ENCODE peak calls at places on chromosomes 6 and 20, in seven cellular contexts. One of them, this sample, is unnamed.

GRCh38 chr20:62792182-62792939 is 3.9 kb upstream of the MRGBP start:
- DNase-seq in colonic mucosa: no peak
- DNase-seq in uterus: no peak
- DNase-seq in choroid plexus epithelial cell: peak
- DNase-seq in coronary artery: no peak
- DNase-seq in A549: no peak
- DNase-seq in AG09319: no peak
- DNase-seq in this sample: no peak

GRCh38 chr6:168157272-168158007 is 78.4 kb upstream of the FRMD1 start:
- DNase-seq in colonic mucosa: peak
- DNase-seq in uterus: peak
- DNase-seq in choroid plexus epithelial cell: peak
- DNase-seq in coronary artery: no peak
- DNase-seq in A549: peak
- DNase-seq in AG09319: no peak
- DNase-seq in this sample: peak

GRCh38 chr6:31493875-31494694 is 3.9 kb upstream of the MICB start:
- DNase-seq in colonic mucosa: peak
- DNase-seq in uterus: peak
- DNase-seq in choroid plexus epithelial cell: peak
- DNase-seq in coronary artery: peak
- DNase-seq in A549: peak
- DNase-seq in AG09319: no peak
- DNase-seq in this sample: peak

GRCh38 chr6:27133281-27134227 is 113.9 kb upstream of the PRSS16 start:
- DNase-seq in colonic mucosa: peak
- DNase-seq in uterus: no peak
- DNase-seq in choroid plexus epithelial cell: peak
- DNase-seq in coronary artery: peak
- DNase-seq in A549: peak
- DNase-seq in AG09319: no peak
- DNase-seq in this sample: peak

GRCh38 chr6:111358454-111358853 is 124.6 kb downstream of the REV3L start:
- DNase-seq in colonic mucosa: no peak
- DNase-seq in uterus: no peak
- DNase-seq in choroid plexus epithelial cell: no peak
- DNase-seq in coronary artery: no peak
- DNase-seq in A549: no peak
- DNase-seq in AG09319: no peak
- DNase-seq in this sample: no peak

GRCh38 chr6:114096553-114097172 is 125.7 kb upstream of the HDAC2 start:
- DNase-seq in colonic mucosa: no peak
- DNase-seq in uterus: no peak
- DNase-seq in choroid plexus epithelial cell: peak
- DNase-seq in coronary artery: no peak
- DNase-seq in A549: peak
- DNase-seq in AG09319: no peak
- DNase-seq in this sample: peak

GRCh38 chr20:5171074-5171789 is 44.4 kb downstream of the CDS2 start:
- DNase-seq in colonic mucosa: no peak
- DNase-seq in uterus: peak
- DNase-seq in choroid plexus epithelial cell: peak
- DNase-seq in coronary artery: peak
- DNase-seq in A549: no peak
- DNase-seq in AG09319: no peak
- DNase-seq in this sample: no peak

GRCh38 chr20:34771680-34772081 is 53.8 kb downstream of the NCOA6 start:
- DNase-seq in colonic mucosa: no peak
- DNase-seq in uterus: no peak
- DNase-seq in choroid plexus epithelial cell: peak
- DNase-seq in coronary artery: no peak
- DNase-seq in A549: no peak
- DNase-seq in AG09319: peak
- DNase-seq in this sample: peak

GRCh38 chr6:1574895-1575212 is 34.9 kb upstream of the FOXC1 start:
- DNase-seq in colonic mucosa: no peak
- DNase-seq in uterus: no peak
- DNase-seq in choroid plexus epithelial cell: no peak
- DNase-seq in coronary artery: no peak
- DNase-seq in A549: no peak
- DNase-seq in AG09319: no peak
- DNase-seq in this sample: no peak

GRCh38 chr20:53763707-53764415 is 170.2 kb upstream of the ZNF217 start:
- DNase-seq in colonic mucosa: peak
- DNase-seq in uterus: no peak
- DNase-seq in choroid plexus epithelial cell: peak
- DNase-seq in coronary artery: no peak
- DNase-seq in A549: peak
- DNase-seq in AG09319: no peak
- DNase-seq in this sample: no peak

GRCh38 chr6:158251565-158251964 is 60.7 kb upstream of the TULP4 start:
- DNase-seq in colonic mucosa: no peak
- DNase-seq in uterus: no peak
- DNase-seq in choroid plexus epithelial cell: no peak
- DNase-seq in coronary artery: no peak
- DNase-seq in A549: no peak
- DNase-seq in AG09319: no peak
- DNase-seq in this sample: no peak

GRCh38 chr6:79713701-79714322 is 82.7 kb downstream of the SH3BGRL2 start:
- DNase-seq in colonic mucosa: peak
- DNase-seq in uterus: peak
- DNase-seq in choroid plexus epithelial cell: peak
- DNase-seq in coronary artery: no peak
- DNase-seq in A549: peak
- DNase-seq in AG09319: no peak
- DNase-seq in this sample: peak

GRCh38 chr6:21100959-21101358 is 492.6 kb upstream of the SOX4 start:
- DNase-seq in colonic mucosa: no peak
- DNase-seq in uterus: no peak
- DNase-seq in choroid plexus epithelial cell: no peak
- DNase-seq in coronary artery: no peak
- DNase-seq in A549: no peak
- DNase-seq in AG09319: no peak
- DNase-seq in this sample: no peak

GRCh38 chr6:292506-293184 is 358 bp downstream of the DUSP22 start:
- DNase-seq in colonic mucosa: peak
- DNase-seq in uterus: peak
- DNase-seq in choroid plexus epithelial cell: peak
- DNase-seq in coronary artery: peak
- DNase-seq in A549: peak
- DNase-seq in AG09319: no peak
- DNase-seq in this sample: peak

GRCh38 chr20:56928007-56928406 is 298.9 kb downstream of the TFAP2C start:
- DNase-seq in colonic mucosa: no peak
- DNase-seq in uterus: no peak
- DNase-seq in choroid plexus epithelial cell: no peak
- DNase-seq in coronary artery: no peak
- DNase-seq in A549: no peak
- DNase-seq in AG09319: no peak
- DNase-seq in this sample: no peak

GRCh38 chr20:51715028-51715872 is 52.9 kb downstream of the ATP9A start:
- DNase-seq in colonic mucosa: no peak
- DNase-seq in uterus: no peak
- DNase-seq in choroid plexus epithelial cell: peak
- DNase-seq in coronary artery: no peak
- DNase-seq in A549: no peak
- DNase-seq in AG09319: no peak
- DNase-seq in this sample: no peak

GRCh38 chr20:51710503-51710902 is 57.7 kb downstream of the ATP9A start:
- DNase-seq in colonic mucosa: no peak
- DNase-seq in uterus: no peak
- DNase-seq in choroid plexus epithelial cell: peak
- DNase-seq in coronary artery: no peak
- DNase-seq in A549: no peak
- DNase-seq in AG09319: no peak
- DNase-seq in this sample: no peak

GRCh38 chr20:51711426-51711825 is 56.8 kb downstream of the ATP9A start:
- DNase-seq in colonic mucosa: no peak
- DNase-seq in uterus: no peak
- DNase-seq in choroid plexus epithelial cell: no peak
- DNase-seq in coronary artery: no peak
- DNase-seq in A549: no peak
- DNase-seq in AG09319: no peak
- DNase-seq in this sample: no peak

GRCh38 chr20:51713213-51713598 is 55.0 kb downstream of the ATP9A start:
- DNase-seq in colonic mucosa: no peak
- DNase-seq in uterus: no peak
- DNase-seq in choroid plexus epithelial cell: no peak
- DNase-seq in coronary artery: no peak
- DNase-seq in A549: no peak
- DNase-seq in AG09319: no peak
- DNase-seq in this sample: no peak

DNA sequence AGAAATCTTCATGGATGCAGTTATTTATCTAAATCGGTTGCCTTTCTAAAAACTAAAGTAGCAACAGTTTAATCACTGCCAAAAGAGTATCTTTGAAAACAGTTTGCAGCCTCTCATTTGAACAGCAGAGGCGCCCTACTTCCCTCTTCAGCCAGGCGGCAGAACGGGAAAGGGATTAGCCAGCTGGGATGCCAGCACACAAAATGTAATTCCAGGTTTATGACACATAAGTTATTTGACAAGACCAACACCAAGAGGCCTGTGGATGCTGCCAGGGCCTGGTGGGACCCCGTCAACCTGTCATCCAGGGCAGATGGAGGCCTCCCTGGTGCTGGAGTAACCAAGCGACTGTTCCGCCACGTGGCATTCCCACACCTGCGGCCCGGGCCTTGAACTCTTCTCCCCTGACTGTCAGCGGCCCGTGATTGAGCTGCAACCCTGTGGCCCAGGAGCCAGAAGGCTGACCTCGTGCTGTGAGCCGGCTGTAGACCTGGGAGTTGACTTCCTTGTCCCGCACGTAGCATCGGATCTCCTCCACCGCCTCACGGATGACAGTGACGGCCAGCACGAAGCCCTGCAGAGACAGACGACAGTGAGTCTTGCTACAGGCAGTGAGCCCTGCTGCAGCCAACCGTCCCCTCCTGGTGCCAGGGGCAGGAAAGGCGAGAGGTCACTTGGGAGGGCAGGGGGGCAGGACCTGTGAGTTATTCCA is 55.5 kb downstream of the ATP9A start:
- DNase-seq in colonic mucosa: no peak
- DNase-seq in uterus: no peak
- DNase-seq in choroid plexus epithelial cell: peak
- DNase-seq in coronary artery: no peak
- DNase-seq in A549: peak
- DNase-seq in AG09319: no peak
- DNase-seq in this sample: peak
- TF ChIP-seq CTCF in colonic mucosa: peak
- TF ChIP-seq CTCF in uterus: no peak
- TF ChIP-seq CTCF in choroid plexus epithelial cell: peak
- TF ChIP-seq CTCF in coronary artery: no peak
- TF ChIP-seq CTCF in A549: peak
- TF ChIP-seq CTCF in AG09319: peak
- TF ChIP-seq CTCF in this sample: no peak

DNA sequence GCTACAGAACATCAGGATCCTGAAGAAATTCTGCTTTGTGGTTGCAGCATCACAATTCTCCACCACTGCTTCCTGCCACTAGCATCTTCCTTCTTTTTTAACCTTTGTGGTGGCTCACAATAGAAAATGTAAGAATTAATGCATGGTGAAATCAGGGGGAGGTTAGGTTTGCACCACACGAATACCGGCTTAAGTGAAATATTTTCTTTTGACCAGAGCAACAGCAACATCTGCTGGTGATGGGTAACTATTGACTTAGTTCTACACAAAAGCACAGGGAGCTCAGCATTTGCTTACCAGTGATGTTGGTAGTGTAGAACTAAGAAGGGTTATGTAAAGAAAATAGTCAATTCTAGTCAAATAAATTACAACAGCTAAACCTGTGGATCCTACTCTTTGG is 280.5 kb downstream of the SYNE1 start:
- DNase-seq in colonic mucosa: no peak
- DNase-seq in uterus: no peak
- DNase-seq in choroid plexus epithelial cell: peak
- DNase-seq in coronary artery: no peak
- DNase-seq in A549: peak
- DNase-seq in AG09319: no peak
- DNase-seq in this sample: peak
- TF ChIP-seq CTCF in colonic mucosa: no peak
- TF ChIP-seq CTCF in uterus: peak
- TF ChIP-seq CTCF in choroid plexus epithelial cell: peak
- TF ChIP-seq CTCF in coronary artery: no peak
- TF ChIP-seq CTCF in A549: peak
- TF ChIP-seq CTCF in AG09319: no peak
- TF ChIP-seq CTCF in this sample: peak

DNA sequence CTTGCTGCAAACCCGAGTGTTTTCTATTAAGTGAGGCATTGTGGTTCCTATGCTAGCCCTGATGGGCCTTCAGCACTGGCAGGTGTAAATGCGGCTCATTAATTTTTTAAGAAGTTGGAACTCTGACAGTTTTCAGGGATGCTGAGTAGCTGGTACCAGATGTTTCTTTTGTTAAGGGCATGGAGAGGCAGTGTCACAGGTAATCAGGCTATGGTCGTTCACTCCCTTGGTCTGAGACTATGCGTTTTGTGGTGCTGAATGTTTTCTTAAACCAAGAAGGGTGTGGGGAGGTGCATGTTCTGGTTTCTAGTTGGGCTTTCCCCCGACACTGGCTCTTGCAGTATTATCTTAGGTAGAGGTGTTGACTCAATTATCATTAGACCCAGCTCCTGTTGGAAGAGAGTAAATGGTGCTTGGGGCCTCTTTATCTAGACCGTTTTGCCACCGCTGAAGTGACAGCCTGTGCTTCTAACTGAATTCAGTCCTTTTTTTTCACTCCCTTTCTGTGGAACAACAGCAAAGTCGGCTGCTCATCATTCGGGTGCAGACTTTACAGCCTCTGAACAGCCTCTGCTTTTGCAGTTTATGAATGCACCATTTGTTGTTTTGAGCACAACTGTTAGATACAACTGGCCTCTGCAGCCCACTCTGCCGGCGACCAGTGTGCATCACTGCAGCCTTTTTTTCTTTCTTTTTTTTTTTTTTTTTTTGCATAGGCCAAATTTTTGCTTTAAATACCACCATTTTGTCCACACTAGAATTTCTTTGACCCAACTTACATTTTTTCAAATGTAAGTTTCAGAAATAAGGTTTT is 35.6 kb downstream of the RREB1 start:
- DNase-seq in colonic mucosa: no peak
- DNase-seq in uterus: no peak
- DNase-seq in choroid plexus epithelial cell: no peak
- DNase-seq in coronary artery: no peak
- DNase-seq in A549: no peak
- DNase-seq in AG09319: no peak
- DNase-seq in this sample: no peak
- TF ChIP-seq CTCF in colonic mucosa: no peak
- TF ChIP-seq CTCF in uterus: no peak
- TF ChIP-seq CTCF in choroid plexus epithelial cell: peak
- TF ChIP-seq CTCF in coronary artery: no peak
- TF ChIP-seq CTCF in A549: no peak
- TF ChIP-seq CTCF in AG09319: no peak
- TF ChIP-seq CTCF in this sample: no peak

DNA sequence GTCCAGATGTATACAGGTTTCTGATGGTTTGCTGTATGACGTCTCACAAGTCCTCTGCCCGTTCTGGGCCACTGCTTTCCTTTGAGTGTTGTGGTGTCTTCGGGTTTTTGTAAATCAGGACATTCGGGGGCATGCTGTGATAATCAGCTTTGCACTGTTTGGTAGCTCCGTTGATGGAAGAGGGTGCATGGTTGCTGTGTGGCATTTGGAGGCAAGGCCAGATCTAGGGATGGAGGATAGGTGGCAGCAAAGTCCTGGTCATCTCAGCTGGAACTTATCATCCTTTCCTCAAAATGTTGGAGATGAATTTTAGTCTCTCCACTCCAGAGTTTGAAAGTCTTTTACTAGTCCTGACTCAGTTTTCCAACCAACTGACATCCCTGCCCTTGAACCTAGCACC is 91.0 kb downstream of the SCP2D1 start:
- DNase-seq in colonic mucosa: no peak
- DNase-seq in uterus: peak
- DNase-seq in choroid plexus epithelial cell: no peak
- DNase-seq in coronary artery: no peak
- DNase-seq in A549: peak
- DNase-seq in AG09319: no peak
- DNase-seq in this sample: peak
- TF ChIP-seq CTCF in colonic mucosa: no peak
- TF ChIP-seq CTCF in uterus: no peak
- TF ChIP-seq CTCF in choroid plexus epithelial cell: no peak
- TF ChIP-seq CTCF in coronary artery: no peak
- TF ChIP-seq CTCF in A549: peak
- TF ChIP-seq CTCF in AG09319: no peak
- TF ChIP-seq CTCF in this sample: no peak